ENCODE peak calls at places on chromosomes 5 and 9, in nine cellular contexts. F, A, X, O, Z, K, P, U and N are unnamed samples.

GRCh38 chr9:20314981-20315380 is 307.3 kb downstream of the MLLT3 start:
- DNase-seq in U (no peak), X (no peak), F (no peak), O (no peak), A (no peak), K (no peak), Z (no peak), P (no peak), N (no peak)

GRCh38 chr5:134396274-134396673 is 15.4 kb downstream of the CDKN2AIPNL start:
- DNase-seq in X (no peak), F (no peak), P (no peak), K (no peak), U (no peak), A (no peak), Z (no peak), O (no peak), N (no peak)

GRCh38 chr5:143180751-143181150 is 222.7 kb downstream of the NR3C1 start:
- DNase-seq in O (no peak), X (no peak), K (no peak), Z (no peak), U (no peak), F (no peak), A (no peak), P (no peak), N (no peak)

GRCh38 chr9:130241198-130241535 is 24.4 kb upstream of the HMCN2 start:
- DNase-seq in P (no peak), A (no peak), Z (no peak), K (no peak), F (no peak), X (no peak), U (no peak), O (no peak), N (no peak)

GRCh38 chr5:135743684-135744083 is 90.8 kb upstream of the SLC25A48 start:
- DNase-seq in A (no peak), P (no peak), Z (no peak), U (no peak), O (no peak), K (no peak), F (no peak), X (no peak), N (no peak)

GRCh38 chr5:176894298-176894697 is 4.8 kb downstream of the HK3 start:
- DNase-seq in A (no peak), X (no peak), K (no peak), O (no peak), F (no peak), Z (no peak), P (no peak), U (no peak), N (no peak)

GRCh38 chr9:15211994-15212501 is 95.0 kb downstream of the TTC39B start:
- DNase-seq in K (no peak), F (no peak), A (no peak), O (no peak), P (peak; percentile 49), U (no peak), X (no peak), Z (no peak), N (no peak)

GRCh38 chr9:16191691-16192402 is 639.0 kb downstream of the CCDC171 start:
- DNase-seq in Z (peak; percentile 16), K (peak; percentile 29), O (no peak), X (peak; percentile 35), P (peak; percentile 87), F (peak; percentile 92), A (peak; percentile 84), U (peak; percentile 59), N (peak; percentile 66)

GRCh38 chr5:6506631-6507030 is 58.0 kb downstream of the UBE2QL1 start:
- DNase-seq in A (no peak), P (no peak), U (no peak), K (no peak), O (no peak), X (no peak), F (no peak), Z (no peak), N (no peak)

GRCh38 chr9:96331236-96331947 is 29.4 kb upstream of the HSD17B3 start:
- DNase-seq in F (no peak), Z (no peak), A (no peak), P (peak; percentile 39), O (no peak), X (peak; percentile 11), K (no peak), U (no peak), N (no peak)

GRCh38 chr9:132150256-132150655 is 11.6 kb upstream of the NTNG2 start:
- DNase-seq in P (no peak), F (no peak), X (no peak), O (no peak), Z (no peak), K (no peak), A (no peak), U (no peak), N (no peak)

GRCh38 chr9:547309-547708 is 294.2 kb upstream of the DMRT1 start:
- DNase-seq in K (no peak), Z (no peak), O (no peak), F (no peak), P (no peak), A (no peak), X (no peak), U (no peak), N (no peak)

GRCh38 chr9:549425-549997 is 292.0 kb upstream of the DMRT1 start:
- DNase-seq in F (no peak), A (no peak), U (no peak), P (no peak), X (no peak), K (no peak), O (no peak), Z (no peak), N (no peak)

GRCh38 chr9:545480-545879 is 296.0 kb upstream of the DMRT1 start:
- DNase-seq in U (no peak), Z (no peak), K (no peak), A (no peak), F (no peak), X (no peak), P (no peak), O (no peak), N (no peak)

GRCh38 chr9:546235-546634 is 295.3 kb upstream of the DMRT1 start:
- DNase-seq in Z (no peak), A (no peak), K (no peak), X (peak; percentile 30), O (no peak), F (no peak), P (no peak), U (no peak), N (no peak)

DNA sequence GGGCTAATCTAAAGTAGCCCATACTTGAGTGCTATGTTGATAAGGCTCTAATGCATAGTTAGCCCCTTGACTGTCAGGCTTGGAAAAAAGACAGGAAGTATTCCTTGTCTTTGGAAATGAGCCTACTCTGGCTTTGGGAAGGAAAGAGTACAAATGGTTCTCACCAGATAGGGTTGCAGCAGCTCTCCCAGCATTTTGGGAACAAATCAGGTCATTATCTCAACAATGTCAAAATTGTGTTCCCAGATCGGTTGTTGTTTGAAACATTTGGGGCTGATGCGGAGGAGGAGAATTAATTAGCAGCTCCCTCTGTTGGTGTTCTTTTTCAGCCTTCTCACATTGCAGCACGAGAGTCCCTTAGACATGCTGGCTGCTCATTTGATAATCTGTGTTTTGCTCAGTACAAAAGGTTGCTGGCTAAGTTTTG is 294.7 kb upstream of the DMRT1 start:
- DNase-seq in U (no peak), O (no peak), K (peak; percentile 12), X (no peak), Z (no peak), A (no peak), P (no peak), F (peak; percentile 23), N (no peak)
- TF ChIP-seq CTCF in U (peak; percentile 14), O (no peak), K (no peak), X (peak; percentile 42), Z (no peak), A (peak; percentile 39), P (peak; percentile 3), F (peak; percentile 50), N (no peak)

GRCh38 chr5:102545175-102545574 is 46.4 kb upstream of the SLCO6A1 start:
- DNase-seq in X (no peak), F (no peak), P (no peak), U (no peak), Z (peak; percentile 27), O (no peak), K (peak; percentile 24), A (no peak), N (no peak)
- TF ChIP-seq CTCF in X (peak; percentile 16), F (peak; percentile 34), P (peak; percentile 15), U (no peak), Z (peak; percentile 77), O (no peak), K (peak; percentile 20), A (no peak), N (no peak)

GRCh38 chr9:37953204-37953774 is 49.4 kb upstream of the SLC25A51 start:
- DNase-seq in Z (no peak), K (no peak), O (no peak), X (no peak), A (no peak), U (no peak), F (no peak), P (no peak), N (no peak)
- TF ChIP-seq CTCF in Z (no peak), K (no peak), O (no peak), X (no peak), A (no peak), U (no peak), F (no peak), P (no peak), N (no peak)

GRCh38 chr9:137228515-137228967 is 1.2 kb downstream of the RNF224 start:
- DNase-seq in O (no peak), Z (no peak), U (no peak), P (no peak), F (no peak), X (no peak), A (no peak), K (no peak), N (no peak)

GRCh38 chr9:137226338-137227056 is 805 bp upstream of the RNF224 start:
- DNase-seq in X (peak; percentile 82), A (no peak), Z (no peak), O (no peak), U (no peak), K (no peak), F (no peak), P (no peak), N (no peak)

GRCh38 chr9:137227057-137227852 is at the start of gene RNF224:
- DNase-seq in F (peak; percentile 70), K (peak; percentile 91), X (peak; percentile 72), Z (peak; percentile 71), U (peak; percentile 89), O (peak; percentile 74), A (peak; percentile 78), P (peak; percentile 65), N (peak; percentile 88)

GRCh38 chr9:137228968-137229896 is 1.5 kb upstream of the SLC34A3 start:
- DNase-seq in A (no peak), K (no peak), X (no peak), F (no peak), U (no peak), P (no peak), Z (no peak), O (no peak), N (no peak)

DNA sequence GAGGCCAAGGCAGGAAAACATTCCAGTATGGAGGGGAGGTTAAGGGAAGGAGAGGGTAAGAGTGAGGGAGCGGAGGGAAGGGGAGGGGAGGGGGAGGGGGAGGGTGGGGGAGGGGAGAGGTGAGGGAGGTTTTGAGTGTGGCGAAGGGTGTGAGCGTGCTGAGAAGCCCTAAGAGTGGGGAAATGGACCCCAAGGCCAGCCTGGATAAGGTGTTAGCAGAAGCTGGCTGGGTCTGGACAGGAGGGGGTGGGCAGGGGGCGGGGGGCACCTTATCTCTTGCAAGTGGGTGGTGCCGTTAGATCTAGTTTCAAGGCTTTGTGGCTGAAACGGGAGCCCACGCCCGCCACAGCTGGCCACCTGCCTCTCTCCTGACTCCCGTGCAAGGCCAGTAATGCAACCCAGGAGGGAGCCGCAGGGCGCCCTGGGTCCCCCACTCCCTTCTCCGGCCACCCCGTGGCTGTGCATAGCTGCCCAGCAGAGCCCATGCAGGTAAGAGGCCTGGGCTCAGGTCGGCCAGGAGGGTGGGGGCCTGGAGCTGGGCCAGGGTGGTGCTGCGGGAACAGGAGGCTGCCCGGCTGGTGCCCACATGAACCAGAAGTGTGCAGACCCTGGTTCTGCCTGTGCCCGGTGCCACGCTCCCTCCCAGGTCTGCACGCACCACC is 682 bp downstream of the RNF224 start:
- DNase-seq in X (no peak), F (no peak), O (no peak), P (no peak), U (no peak), K (peak; percentile 46), A (no peak), Z (no peak), N (no peak)
- TF ChIP-seq CTCF in X (no peak), F (no peak), O (no peak), P (no peak), U (no peak), K (no peak), A (no peak), Z (no peak), N (no peak)